ENCODE peak calls at places on chromosomes 16 and 17, in five cellular contexts. I is neuronal stem cell, H is H9, Q is mesenchymal stem cell, P is trophoblast cell. X is an unnamed sample.

GRCh38 chr17:2215616-2216364 is 87.8 kb downstream of the SMG6 start:
- DNase-seq in H (peak; percentile 64), Q (peak; percentile 92), I (no peak), P (peak; percentile 31), X (no peak)

GRCh38 chr16:81514041-81514559 is 69.5 kb downstream of the CMIP start:
- DNase-seq in P (no peak), H (no peak), Q (peak; percentile 64), I (no peak), X (no peak)

GRCh38 chr16:21684199-21684598 is 20.4 kb downstream of the OTOA start:
- DNase-seq in P (no peak), Q (no peak), I (no peak), H (peak; percentile 58), X (peak; percentile 82)

GRCh38 chr16:1464196-1464893 is 10.5 kb downstream of the CLCN7 start:
- DNase-seq in H (no peak), I (no peak), P (no peak), Q (no peak), X (no peak)

GRCh38 chr16:52621651-52622050 is 74.7 kb upstream of the TOX3 start:
- DNase-seq in I (no peak), P (no peak), Q (no peak), H (no peak), X (no peak)

GRCh38 chr17:80261159-80261894 is 675 bp downstream of the RNF213 start:
- DNase-seq in H (peak; percentile 95), I (peak; percentile 79), P (peak; percentile 52), Q (peak; percentile 60), X (peak; percentile 82)

GRCh38 chr16:69762843-69763556 is 868 bp downstream of the WWP2 start:
- DNase-seq in H (no peak), Q (peak; percentile 44), I (no peak), P (peak; percentile 25), X (no peak)

GRCh38 chr16:15672514-15673167 is 22.6 kb downstream of the NDE1 start:
- DNase-seq in I (no peak), P (peak; percentile 98), Q (peak; percentile 98), H (no peak), X (no peak)

GRCh38 chr17:1908699-1909309 is 79.0 kb downstream of the RPA1 start:
- DNase-seq in H (peak; percentile 78), Q (peak; percentile 77), P (peak; percentile 76), I (peak; percentile 69), X (no peak)

GRCh38 chr16:24580665-24581064 is 41.3 kb downstream of the RBBP6 start:
- DNase-seq in I (no peak), H (no peak), Q (peak; percentile 51), P (peak; percentile 21), X (no peak)

GRCh38 chr16:2042666-2043295 is 4.9 kb downstream of the NTHL1 start:
- DNase-seq in P (no peak), H (no peak), I (no peak), Q (no peak), X (no peak)

GRCh38 chr16:54424043-54424451 is 137.5 kb upstream of the IRX3 start:
- DNase-seq in H (no peak), Q (no peak), I (no peak), P (peak; percentile 98), X (no peak)

GRCh38 chr17:79019631-79020584 is 4.1 kb upstream of the C1QTNF1 start:
- DNase-seq in H (no peak), I (peak; percentile 23), P (peak; percentile 67), Q (peak; percentile 76), X (no peak)

GRCh38 chr17:83079340-83079747 is at the start of gene METRNL:
- DNase-seq in Q (peak; percentile 64), P (peak; percentile 63), I (peak; percentile 66), H (peak; percentile 82), X (no peak)

GRCh38 chr17:18183334-18184142 is at the start of gene ALKBH5:
- DNase-seq in P (peak; percentile 99), I (peak; percentile 99), H (peak; percentile 100), Q (peak; percentile 100), X (peak; percentile 95)

GRCh38 chr16:30715777-30716445 is 16.9 kb downstream of the SRCAP start:
- DNase-seq in P (peak; percentile 60), H (no peak), Q (peak; percentile 60), I (no peak), X (no peak)

GRCh38 chr16:4176794-4177438 is 60.7 kb upstream of the ADCY9 start:
- DNase-seq in H (no peak), I (no peak), P (no peak), Q (peak; percentile 49), X (no peak)

GRCh38 chr17:67194134-67194533 is 50.9 kb downstream of the HELZ start:
- DNase-seq in I (no peak), H (no peak), Q (peak; percentile 81), P (peak; percentile 90), X (no peak)

GRCh38 chr16:5027575-5028235 is 6.0 kb downstream of the NAGPA start:
- DNase-seq in H (no peak), I (no peak), Q (no peak), P (no peak), X (no peak)

GRCh38 chr16:10688291-10688690 is 6.4 kb downstream of the TEKT5 start:
- DNase-seq in Q (no peak), H (no peak), P (peak; percentile 69), I (no peak), X (no peak)

GRCh38 chr16:89811321-89811720 is 5.1 kb downstream of the FANCA start:
- DNase-seq in H (no peak), P (peak; percentile 92), Q (no peak), I (no peak), X (no peak)

GRCh38 chr17:63138713-63139112 is 172.7 kb downstream of the TANC2 start:
- DNase-seq in P (peak; percentile 75), I (no peak), Q (peak; percentile 36), H (no peak), X (no peak)

GRCh38 chr17:83025636-83026280 is 53.7 kb upstream of the METRNL start:
- DNase-seq in H (no peak), Q (no peak), I (no peak), P (no peak), X (no peak)

GRCh38 chr17:17783121-17783824 is 53.5 kb downstream of the SREBF1 start:
- DNase-seq in I (peak; percentile 81), P (peak; percentile 39), H (peak; percentile 91), Q (peak; percentile 48), X (peak; percentile 38)

GRCh38 chr16:5228369-5228768 is 130.8 kb upstream of the EEF2KMT start:
- DNase-seq in H (peak; percentile 65), I (no peak), Q (no peak), P (no peak), X (no peak)

GRCh38 chr16:1531638-1531910 is 1.9 kb upstream of the TMEM204 start:
- DNase-seq in P (no peak), Q (no peak), H (no peak), I (no peak), X (no peak)

GRCh38 chr17:40319651-40320550 is 10.9 kb downstream of the RARA start:
- DNase-seq in H (peak; percentile 25), I (no peak), Q (no peak), P (no peak), X (no peak)

GRCh38 chr17:7912927-7913524 is 3.1 kb downstream of the RNF227 start:
- DNase-seq in P (peak; percentile 88), H (peak; percentile 53), I (peak; percentile 57), Q (peak; percentile 81), X (no peak)

GRCh38 chr17:67810464-67810863 is 14.8 kb upstream of the BPTF start:
- DNase-seq in I (no peak), Q (no peak), H (no peak), P (no peak), X (no peak)

GRCh38 chr16:8686879-8687278 is 12.5 kb downstream of the ABAT start:
- DNase-seq in I (no peak), H (no peak), P (no peak), Q (no peak), X (no peak)

GRCh38 chr17:77493901-77494663 is 353.3 kb downstream of the SEC14L1 start:
- DNase-seq in Q (no peak), I (no peak), P (no peak), H (no peak), X (no peak)

GRCh38 chr17:4748687-4749086 is 9.0 kb upstream of the CXCL16 start:
- DNase-seq in H (no peak), Q (no peak), I (no peak), P (no peak), X (no peak)

GRCh38 chr17:79008666-79009387 is 737 bp downstream of the CANT1 start:
- DNase-seq in P (no peak), H (no peak), Q (no peak), I (no peak), X (no peak)

GRCh38 chr17:7440823-7441174 is 1.5 kb downstream of the FGF11 start:
- DNase-seq in H (peak; percentile 79), P (no peak), I (no peak), Q (peak; percentile 41), X (no peak)

GRCh38 chr16:51757921-51758479 is 606.9 kb upstream of the SALL1 start:
- DNase-seq in P (no peak), H (no peak), Q (no peak), I (no peak), X (no peak)

GRCh38 chr17:50090971-50091950 is 3.9 kb upstream of the PDK2 start:
- DNase-seq in H (no peak), Q (no peak), I (no peak), P (no peak), X (no peak)
- H2BK12ac ChIP-seq in H (no peak overlapping the region), Q (no peak overlapping the region), I (no peak overlapping the region), P (no peak overlapping the region), X (no peak overlapping the region)

DNA sequence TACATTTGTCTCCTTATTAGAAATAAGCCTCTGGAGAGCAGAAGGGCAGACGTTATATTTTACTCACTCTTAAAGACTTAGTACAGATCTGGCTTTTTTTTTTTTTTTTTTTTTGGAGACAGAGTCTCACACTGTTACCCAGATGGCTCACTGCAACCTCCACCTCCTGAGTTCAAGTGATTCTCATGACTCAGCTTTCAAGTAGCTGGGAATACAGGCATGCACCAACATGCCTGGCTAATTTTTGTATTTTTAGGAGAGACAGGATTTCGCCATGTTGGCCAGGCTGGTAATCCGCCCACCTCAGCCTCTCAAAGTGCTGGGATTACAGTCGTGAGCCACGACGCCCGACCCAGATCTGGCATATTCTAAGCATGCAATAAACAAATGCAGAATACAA is 36.4 kb upstream of the TMEM97 start:
- DNase-seq in P (peak; percentile 70), Q (peak; percentile 84), H (no peak), I (no peak), X (no peak)
- H2BK12ac ChIP-seq in P (no peak overlapping the region), Q (no peak overlapping the region), H (no peak overlapping the region), I (no peak overlapping the region), X (no peak overlapping the region)

GRCh38 chr17:45103269-45103795 is 29.0 kb downstream of the PLCD3 start:
- DNase-seq in P (no peak), H (no peak), I (no peak), Q (no peak), X (no peak)
- H2BK12ac ChIP-seq in P (no peak overlapping the region), H (no peak overlapping the region), I (no peak overlapping the region), Q (no peak overlapping the region), X (no peak overlapping the region)

GRCh38 chr16:49514391-49514980 is 140.9 kb downstream of the C16orf78 start:
- DNase-seq in P (no peak), I (no peak), H (no peak), Q (no peak), X (no peak)

GRCh38 chr16:49515861-49516260 is 142.3 kb downstream of the C16orf78 start:
- DNase-seq in I (no peak), P (no peak), H (no peak), Q (no peak), X (no peak)

GRCh38 chr16:49516382-49517036 is 142.9 kb downstream of the C16orf78 start:
- DNase-seq in H (no peak), Q (no peak), I (no peak), P (peak; percentile 7), X (no peak)

GRCh38 chr16:49513040-49513439 is 139.4 kb downstream of the C16orf78 start:
- DNase-seq in P (peak; percentile 11), I (no peak), Q (no peak), H (peak; percentile 64), X (no peak)

GRCh38 chr16:49515016-49515415 is 141.4 kb downstream of the C16orf78 start:
- DNase-seq in P (no peak), Q (no peak), H (no peak), I (no peak), X (no peak)
- H2BK12ac ChIP-seq in P (no peak overlapping the region), Q (no peak overlapping the region), H (no peak overlapping the region), I (no peak overlapping the region), X (no peak overlapping the region)

X was measured in H1.